ENCODE peak calls at places on chromosomes 12 and 14, in nine cellular contexts. One of them, this sample, is unnamed.

GRCh38 chr14:22460461-22461195 is 128.4 kb downstream of the DAD1 start:
- DNase-seq in NCI-H1092: no peak
- DNase-seq in GM04504: no peak
- DNase-seq in NCI-H748 treated with DMSO at 0.1 percent for 48 hours: no peak
- DNase-seq in activated CD4-positive, alpha-beta T cell treated with anti-CD3 and anti-CD28 coated beads, Interleukin-2, amount 50 U/mL, for 4 hours: no peak
- DNase-seq in GM10248: peak; percentile 37
- DNase-seq in nucleus accumbens: no peak
- DNase-seq in left cardiac atrium: no peak
- DNase-seq in HS-5: no peak
- DNase-seq in this sample: no peak

GRCh38 chr12:18589316-18589715 is 148.5 kb downstream of the PLCZ1 start:
- DNase-seq in NCI-H1092: no peak
- DNase-seq in GM04504: no peak
- DNase-seq in NCI-H748 treated with DMSO at 0.1 percent for 48 hours: no peak
- DNase-seq in activated CD4-positive, alpha-beta T cell treated with anti-CD3 and anti-CD28 coated beads, Interleukin-2, amount 50 U/mL, for 4 hours: no peak
- DNase-seq in GM10248: no peak
- DNase-seq in nucleus accumbens: no peak
- DNase-seq in left cardiac atrium: no peak
- DNase-seq in HS-5: no peak
- DNase-seq in this sample: no peak

GRCh38 chr14:94682736-94683135 is 70.5 kb downstream of the SERPINA3 start:
- DNase-seq in NCI-H1092: no peak
- DNase-seq in GM04504: no peak
- DNase-seq in NCI-H748 treated with DMSO at 0.1 percent for 48 hours: no peak
- DNase-seq in activated CD4-positive, alpha-beta T cell treated with anti-CD3 and anti-CD28 coated beads, Interleukin-2, amount 50 U/mL, for 4 hours: no peak
- DNase-seq in GM10248: no peak
- DNase-seq in nucleus accumbens: no peak
- DNase-seq in left cardiac atrium: no peak
- DNase-seq in HS-5: no peak
- DNase-seq in this sample: no peak

GRCh38 chr12:13175499-13175898 is 21.0 kb upstream of the EMP1 start:
- DNase-seq in NCI-H1092: no peak
- DNase-seq in GM04504: no peak
- DNase-seq in NCI-H748 treated with DMSO at 0.1 percent for 48 hours: no peak
- DNase-seq in activated CD4-positive, alpha-beta T cell treated with anti-CD3 and anti-CD28 coated beads, Interleukin-2, amount 50 U/mL, for 4 hours: no peak
- DNase-seq in GM10248: no peak
- DNase-seq in nucleus accumbens: no peak
- DNase-seq in left cardiac atrium: no peak
- DNase-seq in HS-5: no peak
- DNase-seq in this sample: no peak

GRCh38 chr14:32762886-32763285 is 175.8 kb upstream of the NPAS3 start:
- DNase-seq in NCI-H1092: no peak
- DNase-seq in GM04504: no peak
- DNase-seq in NCI-H748 treated with DMSO at 0.1 percent for 48 hours: no peak
- DNase-seq in activated CD4-positive, alpha-beta T cell treated with anti-CD3 and anti-CD28 coated beads, Interleukin-2, amount 50 U/mL, for 4 hours: no peak
- DNase-seq in GM10248: no peak
- DNase-seq in nucleus accumbens: no peak
- DNase-seq in left cardiac atrium: no peak
- DNase-seq in HS-5: no peak
- DNase-seq in this sample: no peak

GRCh38 chr12:44589697-44590096 is 286.4 kb downstream of the NELL2 start:
- DNase-seq in NCI-H1092: no peak
- DNase-seq in GM04504: no peak
- DNase-seq in NCI-H748 treated with DMSO at 0.1 percent for 48 hours: no peak
- DNase-seq in activated CD4-positive, alpha-beta T cell treated with anti-CD3 and anti-CD28 coated beads, Interleukin-2, amount 50 U/mL, for 4 hours: no peak
- DNase-seq in GM10248: no peak
- DNase-seq in nucleus accumbens: no peak
- DNase-seq in left cardiac atrium: no peak
- DNase-seq in HS-5: no peak
- DNase-seq in this sample: no peak

GRCh38 chr12:42961395-42961794 is 371.8 kb upstream of the PRICKLE1 start:
- DNase-seq in NCI-H1092: no peak
- DNase-seq in GM04504: no peak
- DNase-seq in NCI-H748 treated with DMSO at 0.1 percent for 48 hours: no peak
- DNase-seq in activated CD4-positive, alpha-beta T cell treated with anti-CD3 and anti-CD28 coated beads, Interleukin-2, amount 50 U/mL, for 4 hours: no peak
- DNase-seq in GM10248: no peak
- DNase-seq in nucleus accumbens: no peak
- DNase-seq in left cardiac atrium: no peak
- DNase-seq in HS-5: peak; percentile 84
- DNase-seq in this sample: no peak

GRCh38 chr14:97298331-97298730 is 501.1 kb downstream of the VRK1 start:
- DNase-seq in NCI-H1092: no peak
- DNase-seq in GM04504: no peak
- DNase-seq in NCI-H748 treated with DMSO at 0.1 percent for 48 hours: no peak
- DNase-seq in activated CD4-positive, alpha-beta T cell treated with anti-CD3 and anti-CD28 coated beads, Interleukin-2, amount 50 U/mL, for 4 hours: no peak
- DNase-seq in GM10248: no peak
- DNase-seq in nucleus accumbens: no peak
- DNase-seq in left cardiac atrium: no peak
- DNase-seq in HS-5: no peak
- DNase-seq in this sample: no peak

GRCh38 chr12:124563401-124563800 is 4.0 kb downstream of the NCOR2 start:
- DNase-seq in NCI-H1092: no peak
- DNase-seq in GM04504: no peak
- DNase-seq in NCI-H748 treated with DMSO at 0.1 percent for 48 hours: no peak
- DNase-seq in activated CD4-positive, alpha-beta T cell treated with anti-CD3 and anti-CD28 coated beads, Interleukin-2, amount 50 U/mL, for 4 hours: no peak
- DNase-seq in GM10248: no peak
- DNase-seq in nucleus accumbens: no peak
- DNase-seq in left cardiac atrium: no peak
- DNase-seq in HS-5: no peak
- DNase-seq in this sample: no peak

GRCh38 chr12:10191865-10192264 is 13.0 kb downstream of the TMEM52B start:
- DNase-seq in NCI-H1092: no peak
- DNase-seq in GM04504: peak; percentile 84
- DNase-seq in NCI-H748 treated with DMSO at 0.1 percent for 48 hours: no peak
- DNase-seq in activated CD4-positive, alpha-beta T cell treated with anti-CD3 and anti-CD28 coated beads, Interleukin-2, amount 50 U/mL, for 4 hours: no peak
- DNase-seq in GM10248: no peak
- DNase-seq in nucleus accumbens: no peak
- DNase-seq in left cardiac atrium: no peak
- DNase-seq in HS-5: peak; percentile 60
- DNase-seq in this sample: no peak

GRCh38 chr12:12741705-12742104 is 24.5 kb downstream of the CDKN1B start:
- DNase-seq in NCI-H1092: no peak
- DNase-seq in GM04504: no peak
- DNase-seq in NCI-H748 treated with DMSO at 0.1 percent for 48 hours: no peak
- DNase-seq in activated CD4-positive, alpha-beta T cell treated with anti-CD3 and anti-CD28 coated beads, Interleukin-2, amount 50 U/mL, for 4 hours: no peak
- DNase-seq in GM10248: no peak
- DNase-seq in nucleus accumbens: no peak
- DNase-seq in left cardiac atrium: no peak
- DNase-seq in HS-5: no peak
- DNase-seq in this sample: no peak

GRCh38 chr14:103113774-103114173 is 9.5 kb upstream of the TNFAIP2 start:
- DNase-seq in NCI-H1092: no peak
- DNase-seq in GM04504: no peak
- DNase-seq in NCI-H748 treated with DMSO at 0.1 percent for 48 hours: no peak
- DNase-seq in activated CD4-positive, alpha-beta T cell treated with anti-CD3 and anti-CD28 coated beads, Interleukin-2, amount 50 U/mL, for 4 hours: no peak
- DNase-seq in GM10248: no peak
- DNase-seq in nucleus accumbens: no peak
- DNase-seq in left cardiac atrium: no peak
- DNase-seq in HS-5: no peak
- DNase-seq in this sample: no peak